ENCODE peak calls at places on chromosomes 6 and 20, in five cellular contexts. H is hepatocyte, T is WTC11, D is keratinocyte, U is thyroid gland. Z is an unnamed sample.

GRCh38 chr6:328184-328670 is 35.9 kb downstream of the DUSP22 start:
- DNase-seq in H (peak), T (no peak), D (peak), U (peak), Z (no peak)

GRCh38 chr6:44338228-44339122 is 4.0 kb upstream of the SPATS1 start:
- DNase-seq in H (peak), T (peak), D (peak), U (peak), Z (peak)

GRCh38 chr6:167311286-167311685 is 13.6 kb upstream of the TTLL2 start:
- DNase-seq in H (peak), T (no peak), D (no peak), U (peak), Z (no peak)

GRCh38 chr6:157559201-157559756 is 178.3 kb downstream of the ZDHHC14 start:
- DNase-seq in H (no peak), T (no peak), D (no peak), U (no peak), Z (no peak)

GRCh38 chr6:101116337-101116736 is 235.2 kb upstream of the ASCC3 start:
- DNase-seq in H (no peak), T (no peak), D (no peak), U (no peak), Z (no peak)

GRCh38 chr6:35047265-35048011 is 93.7 kb downstream of the TCP11 start:
- DNase-seq in H (no peak), T (no peak), D (no peak), U (no peak), Z (no peak)

GRCh38 chr20:63980317-63980805 is 571 bp upstream of the PRPF6 start:
- DNase-seq in H (peak), T (no peak), D (peak), U (no peak), Z (no peak)

GRCh38 chr20:33732166-33732970 is 572 bp downstream of the ZNF341 start:
- DNase-seq in H (no peak), T (peak), D (peak), U (peak), Z (peak)

GRCh38 chr6:117272032-117272866 is 6.9 kb downstream of the VGLL2 start:
- DNase-seq in H (no peak), T (no peak), D (no peak), U (no peak), Z (no peak)

GRCh38 chr6:125899726-125900182 is 56.8 kb upstream of the HINT3 start:
- DNase-seq in H (no peak), T (no peak), D (no peak), U (no peak), Z (peak)

GRCh38 chr6:44396968-44397367 is 9.5 kb downstream of the CDC5L start:
- DNase-seq in H (no peak), T (no peak), D (no peak), U (no peak), Z (no peak)

GRCh38 chr20:44056010-44056698 is 130.8 kb downstream of the JPH2 start:
- DNase-seq in H (peak), T (peak), D (no peak), U (no peak), Z (peak)

DNA sequence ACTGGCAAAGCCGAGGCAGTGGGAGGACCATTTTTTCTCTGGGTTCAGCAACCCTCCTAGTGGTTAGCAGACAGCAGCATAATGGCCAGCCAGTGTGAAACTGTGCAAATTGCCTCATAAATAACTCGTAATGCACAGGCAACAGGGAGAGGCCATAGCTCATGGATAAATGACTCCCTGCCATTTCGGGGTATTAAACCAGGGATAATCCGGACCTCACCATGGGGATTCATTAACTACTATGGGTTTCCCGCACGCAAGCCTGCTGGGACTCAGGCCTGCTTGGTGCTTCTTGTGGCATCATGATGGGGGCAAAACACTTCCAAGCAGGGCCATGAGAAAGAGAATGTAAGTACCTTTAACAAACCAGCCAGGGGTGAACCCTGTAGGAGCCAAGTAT is 158.3 kb upstream of the CHD6 start:
- DNase-seq in H (no peak), T (no peak), D (no peak), U (no peak), Z (no peak)
- TF ChIP-seq CTCF in H (no peak), T (no peak), D (no peak), U (no peak), Z (no peak)

GRCh38 chr6:153059757-153060156 is 57.2 kb upstream of the MTRF1L start:
- DNase-seq in H (no peak), T (no peak), D (no peak), U (no peak), Z (no peak)
- TF ChIP-seq CTCF in H (no peak), T (no peak), D (no peak), U (no peak), Z (no peak)

GRCh38 chr6:154500769-154501171 is 9.7 kb downstream of the CNKSR3 start:
- DNase-seq in H (peak), T (no peak), D (no peak), U (peak), Z (no peak)
- TF ChIP-seq CTCF in H (peak), T (peak), D (peak), U (peak), Z (peak)

DNA sequence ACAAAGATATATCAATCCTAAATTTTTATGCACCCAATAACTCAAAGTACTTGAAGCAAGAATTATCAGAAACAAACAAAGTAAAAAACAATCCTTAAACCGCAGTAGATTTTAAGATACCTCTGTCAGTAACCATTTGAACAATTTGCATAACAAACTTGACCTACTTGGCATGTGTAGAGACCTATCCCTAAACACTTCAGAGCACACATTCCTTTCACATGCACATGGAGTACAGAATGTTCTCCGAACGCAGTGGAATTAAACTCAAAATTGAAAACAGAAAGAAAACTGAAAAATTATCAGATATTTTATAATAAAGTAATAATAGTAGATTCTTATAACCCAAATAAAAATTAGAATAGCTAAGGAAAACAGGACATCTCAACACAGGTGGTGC is 162.6 kb upstream of the THBS2 start:
- DNase-seq in H (no peak), T (no peak), D (no peak), U (no peak), Z (no peak)
- TF ChIP-seq CTCF in H (no peak), T (no peak), D (no peak), U (no peak), Z (no peak)

GRCh38 chr6:36079596-36079995 is 50.7 kb upstream of the MAPK13 start:
- DNase-seq in H (no peak), T (no peak), D (no peak), U (no peak), Z (no peak)

GRCh38 chr6:36073587-36073986 is 46.0 kb downstream of the MAPK14 start:
- DNase-seq in H (no peak), T (no peak), D (no peak), U (no peak), Z (no peak)

GRCh38 chr6:36078159-36078558 is 50.6 kb downstream of the MAPK14 start:
- DNase-seq in H (no peak), T (no peak), D (no peak), U (no peak), Z (no peak)

GRCh38 chr6:36076178-36077088 is 48.8 kb downstream of the MAPK14 start:
- DNase-seq in H (no peak), T (no peak), D (no peak), U (no peak), Z (no peak)

DNA sequence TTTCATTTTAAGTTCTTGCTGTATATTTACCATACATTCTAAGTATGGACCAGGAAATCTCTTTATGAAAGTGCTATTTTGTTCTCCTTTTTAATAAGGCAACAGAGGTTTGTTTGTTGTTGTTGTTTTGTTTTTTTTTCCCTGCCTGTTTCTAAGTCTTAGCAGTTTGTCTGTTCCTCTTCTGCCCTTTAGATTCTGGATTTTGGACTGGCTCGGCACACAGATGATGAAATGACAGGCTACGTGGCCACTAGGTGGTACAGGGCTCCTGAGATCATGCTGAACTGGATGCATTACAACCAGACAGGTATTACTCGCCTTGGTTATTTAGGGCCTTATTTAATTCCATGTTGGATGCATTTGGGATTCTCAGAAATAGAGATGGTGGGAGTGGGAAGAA is 48.0 kb downstream of the MAPK14 start:
- DNase-seq in H (peak), T (no peak), D (no peak), U (no peak), Z (peak)
- TF ChIP-seq CTCF in H (peak), T (no peak), D (peak), U (no peak), Z (peak)